ENCODE peak calls at places on chromosomes 13 and 19, in eight cellular contexts. One of them, this sample, is unnamed.

GRCh38 chr13:37418490-37418889 is 180.1 kb downstream of the POSTN start:
- DNase-seq in RWPE2: no peak
- DNase-seq in aorta: no peak
- DNase-seq in AG10803: peak
- DNase-seq in transverse colon: no peak
- DNase-seq in lower leg skin: no peak
- DNase-seq in cardiac fibroblast: peak
- DNase-seq in NT2/D1: no peak
- DNase-seq in this sample: no peak

GRCh38 chr19:34744896-34745690 is 11.1 kb downstream of the ZNF181 start:
- DNase-seq in cardiac fibroblast: no peak
- DNase-seq in RWPE2: no peak
- DNase-seq in AG10803: no peak
- DNase-seq in NT2/D1: no peak
- DNase-seq in transverse colon: no peak
- DNase-seq in aorta: no peak
- DNase-seq in lower leg skin: no peak
- DNase-seq in this sample: no peak

GRCh38 chr19:36528921-36529518 is 949 bp upstream of the ZNF260 start:
- DNase-seq in aorta: no peak
- DNase-seq in lower leg skin: no peak
- DNase-seq in transverse colon: no peak
- DNase-seq in RWPE2: no peak
- DNase-seq in NT2/D1: no peak
- DNase-seq in cardiac fibroblast: no peak
- DNase-seq in AG10803: no peak
- DNase-seq in this sample: no peak

GRCh38 chr19:38557205-38557799 is 60.5 kb downstream of the MAP4K1 start:
- DNase-seq in cardiac fibroblast: no peak
- DNase-seq in transverse colon: peak
- DNase-seq in AG10803: no peak
- DNase-seq in lower leg skin: no peak
- DNase-seq in aorta: no peak
- DNase-seq in NT2/D1: no peak
- DNase-seq in RWPE2: no peak
- DNase-seq in this sample: no peak

GRCh38 chr13:52847322-52847681 is 1.1 kb downstream of the PCDH8 start:
- DNase-seq in RWPE2: no peak
- DNase-seq in AG10803: no peak
- DNase-seq in aorta: peak
- DNase-seq in NT2/D1: no peak
- DNase-seq in lower leg skin: no peak
- DNase-seq in cardiac fibroblast: no peak
- DNase-seq in transverse colon: no peak
- DNase-seq in this sample: no peak

GRCh38 chr13:98664047-98664446 is 87.1 kb upstream of the STK24 start:
- DNase-seq in RWPE2: no peak
- DNase-seq in transverse colon: no peak
- DNase-seq in AG10803: peak
- DNase-seq in lower leg skin: peak
- DNase-seq in aorta: no peak
- DNase-seq in cardiac fibroblast: peak
- DNase-seq in NT2/D1: no peak
- DNase-seq in this sample: no peak

GRCh38 chr19:17076539-17076919 is 952 bp downstream of the MYO9B start:
- DNase-seq in cardiac fibroblast: no peak
- DNase-seq in transverse colon: peak
- DNase-seq in AG10803: peak
- DNase-seq in lower leg skin: no peak
- DNase-seq in NT2/D1: no peak
- DNase-seq in aorta: no peak
- DNase-seq in RWPE2: no peak
- DNase-seq in this sample: no peak

GRCh38 chr13:87872813-87873212 is 201.6 kb downstream of the SLITRK5 start:
- DNase-seq in NT2/D1: no peak
- DNase-seq in lower leg skin: no peak
- DNase-seq in RWPE2: no peak
- DNase-seq in cardiac fibroblast: no peak
- DNase-seq in aorta: no peak
- DNase-seq in AG10803: no peak
- DNase-seq in transverse colon: no peak
- DNase-seq in this sample: no peak

GRCh38 chr13:103187621-103188020 is 121.4 kb upstream of the SLC10A2 start:
- DNase-seq in AG10803: no peak
- DNase-seq in lower leg skin: no peak
- DNase-seq in transverse colon: no peak
- DNase-seq in NT2/D1: no peak
- DNase-seq in RWPE2: no peak
- DNase-seq in aorta: no peak
- DNase-seq in cardiac fibroblast: no peak
- DNase-seq in this sample: no peak

GRCh38 chr13:93146584-93147292 is 79.9 kb upstream of the GPC6 start:
- DNase-seq in AG10803: peak
- DNase-seq in RWPE2: no peak
- DNase-seq in aorta: no peak
- DNase-seq in cardiac fibroblast: peak
- DNase-seq in transverse colon: no peak
- DNase-seq in lower leg skin: no peak
- DNase-seq in NT2/D1: no peak
- DNase-seq in this sample: no peak

GRCh38 chr19:37936166-37936565 is 29.2 kb downstream of the SIPA1L3 start:
- DNase-seq in lower leg skin: no peak
- DNase-seq in aorta: no peak
- DNase-seq in NT2/D1: no peak
- DNase-seq in cardiac fibroblast: no peak
- DNase-seq in RWPE2: no peak
- DNase-seq in AG10803: no peak
- DNase-seq in transverse colon: peak
- DNase-seq in this sample: no peak

GRCh38 chr13:114054269-114054668 is 78.2 kb downstream of the RASA3 start:
- DNase-seq in aorta: no peak
- DNase-seq in transverse colon: no peak
- DNase-seq in RWPE2: no peak
- DNase-seq in cardiac fibroblast: no peak
- DNase-seq in lower leg skin: no peak
- DNase-seq in AG10803: no peak
- DNase-seq in NT2/D1: no peak
- DNase-seq in this sample: no peak

GRCh38 chr13:44281252-44282000 is 92.2 kb upstream of the SERP2 start:
- DNase-seq in transverse colon: no peak
- DNase-seq in RWPE2: no peak
- DNase-seq in AG10803: no peak
- DNase-seq in cardiac fibroblast: no peak
- DNase-seq in lower leg skin: peak
- DNase-seq in aorta: no peak
- DNase-seq in NT2/D1: no peak
- DNase-seq in this sample: no peak

GRCh38 chr19:47228168-47228936 is 2.6 kb downstream of the BBC3 start:
- DNase-seq in AG10803: peak
- DNase-seq in transverse colon: peak
- DNase-seq in aorta: peak
- DNase-seq in cardiac fibroblast: peak
- DNase-seq in RWPE2: no peak
- DNase-seq in NT2/D1: no peak
- DNase-seq in lower leg skin: peak
- DNase-seq in this sample: no peak

GRCh38 chr19:17090501-17091074 is 15.0 kb downstream of the MYO9B start:
- DNase-seq in transverse colon: no peak
- DNase-seq in RWPE2: no peak
- DNase-seq in aorta: no peak
- DNase-seq in lower leg skin: peak
- DNase-seq in cardiac fibroblast: peak
- DNase-seq in AG10803: peak
- DNase-seq in NT2/D1: no peak
- DNase-seq in this sample: no peak

GRCh38 chr19:42301646-42302204 is at the start of gene PRR19:
- DNase-seq in aorta: no peak
- DNase-seq in transverse colon: peak
- DNase-seq in cardiac fibroblast: no peak
- DNase-seq in RWPE2: no peak
- DNase-seq in NT2/D1: no peak
- DNase-seq in AG10803: no peak
- DNase-seq in lower leg skin: no peak
- DNase-seq in this sample: no peak

GRCh38 chr13:41827507-41828213 is 133.2 kb downstream of the VWA8 start:
- DNase-seq in aorta: no peak
- DNase-seq in RWPE2: no peak
- DNase-seq in lower leg skin: no peak
- DNase-seq in NT2/D1: no peak
- DNase-seq in cardiac fibroblast: peak
- DNase-seq in AG10803: peak
- DNase-seq in transverse colon: no peak
- DNase-seq in this sample: peak

GRCh38 chr13:94139393-94139995 is 340.0 kb downstream of the DCT start:
- DNase-seq in lower leg skin: no peak
- DNase-seq in AG10803: no peak
- DNase-seq in NT2/D1: no peak
- DNase-seq in transverse colon: no peak
- DNase-seq in RWPE2: no peak
- DNase-seq in cardiac fibroblast: no peak
- DNase-seq in aorta: no peak
- DNase-seq in this sample: no peak

GRCh38 chr13:94415484-94415883 is 64.0 kb downstream of the DCT start:
- DNase-seq in lower leg skin: no peak
- DNase-seq in transverse colon: no peak
- DNase-seq in NT2/D1: no peak
- DNase-seq in RWPE2: no peak
- DNase-seq in cardiac fibroblast: no peak
- DNase-seq in AG10803: no peak
- DNase-seq in aorta: no peak
- DNase-seq in this sample: no peak

GRCh38 chr13:20438801-20439200 is 86.9 kb downstream of the CRYL1 start:
- DNase-seq in NT2/D1: no peak
- DNase-seq in AG10803: no peak
- DNase-seq in RWPE2: no peak
- DNase-seq in transverse colon: no peak
- DNase-seq in cardiac fibroblast: no peak
- DNase-seq in lower leg skin: no peak
- DNase-seq in aorta: no peak
- DNase-seq in this sample: no peak

GRCh38 chr13:24165746-24166145 is 5.2 kb downstream of the SPATA13 start:
- DNase-seq in aorta: no peak
- DNase-seq in transverse colon: no peak
- DNase-seq in NT2/D1: no peak
- DNase-seq in RWPE2: no peak
- DNase-seq in AG10803: peak
- DNase-seq in cardiac fibroblast: peak
- DNase-seq in lower leg skin: no peak
- DNase-seq in this sample: no peak

GRCh38 chr19:35963514-35963913 is 27.3 kb downstream of the LRFN3 start:
- DNase-seq in lower leg skin: no peak
- DNase-seq in NT2/D1: peak
- DNase-seq in AG10803: peak
- DNase-seq in cardiac fibroblast: peak
- DNase-seq in RWPE2: no peak
- DNase-seq in transverse colon: no peak
- DNase-seq in aorta: no peak
- DNase-seq in this sample: no peak

GRCh38 chr13:102569488-102569887 is 27.3 kb upstream of the TPP2 start:
- DNase-seq in NT2/D1: no peak
- DNase-seq in cardiac fibroblast: peak
- DNase-seq in lower leg skin: no peak
- DNase-seq in AG10803: peak
- DNase-seq in aorta: no peak
- DNase-seq in RWPE2: no peak
- DNase-seq in transverse colon: no peak
- DNase-seq in this sample: no peak

GRCh38 chr19:8935460-8935859 is 74.7 kb downstream of the MUC16 start:
- DNase-seq in RWPE2: no peak
- DNase-seq in lower leg skin: peak
- DNase-seq in cardiac fibroblast: peak
- DNase-seq in NT2/D1: no peak
- DNase-seq in transverse colon: no peak
- DNase-seq in aorta: no peak
- DNase-seq in AG10803: no peak
- DNase-seq in this sample: no peak

GRCh38 chr13:46386996-46387851 is at the start of gene RUBCNL:
- DNase-seq in aorta: peak
- DNase-seq in transverse colon: peak
- DNase-seq in cardiac fibroblast: peak
- DNase-seq in RWPE2: peak
- DNase-seq in AG10803: peak
- DNase-seq in lower leg skin: peak
- DNase-seq in NT2/D1: no peak
- DNase-seq in this sample: no peak
- H3K4me3 ChIP-seq in aorta: peak
- H3K4me3 ChIP-seq in transverse colon: peak
- H3K4me3 ChIP-seq in cardiac fibroblast: peak
- H3K4me3 ChIP-seq in RWPE2: peak
- H3K4me3 ChIP-seq in AG10803: peak
- H3K4me3 ChIP-seq in lower leg skin: peak
- H3K4me3 ChIP-seq in NT2/D1: peak
- H3K4me3 ChIP-seq in this sample: peak

GRCh38 chr19:12769689-12770088 is 5.7 kb downstream of the HOOK2 start:
- DNase-seq in transverse colon: peak
- DNase-seq in NT2/D1: no peak
- DNase-seq in aorta: no peak
- DNase-seq in RWPE2: no peak
- DNase-seq in cardiac fibroblast: no peak
- DNase-seq in lower leg skin: no peak
- DNase-seq in AG10803: no peak
- DNase-seq in this sample: no peak
- H3K4me3 ChIP-seq in transverse colon: no peak
- H3K4me3 ChIP-seq in NT2/D1: no peak
- H3K4me3 ChIP-seq in aorta: no peak
- H3K4me3 ChIP-seq in RWPE2: no peak
- H3K4me3 ChIP-seq in cardiac fibroblast: no peak
- H3K4me3 ChIP-seq in lower leg skin: no peak
- H3K4me3 ChIP-seq in AG10803: no peak
- H3K4me3 ChIP-seq in this sample: no peak

DNA sequence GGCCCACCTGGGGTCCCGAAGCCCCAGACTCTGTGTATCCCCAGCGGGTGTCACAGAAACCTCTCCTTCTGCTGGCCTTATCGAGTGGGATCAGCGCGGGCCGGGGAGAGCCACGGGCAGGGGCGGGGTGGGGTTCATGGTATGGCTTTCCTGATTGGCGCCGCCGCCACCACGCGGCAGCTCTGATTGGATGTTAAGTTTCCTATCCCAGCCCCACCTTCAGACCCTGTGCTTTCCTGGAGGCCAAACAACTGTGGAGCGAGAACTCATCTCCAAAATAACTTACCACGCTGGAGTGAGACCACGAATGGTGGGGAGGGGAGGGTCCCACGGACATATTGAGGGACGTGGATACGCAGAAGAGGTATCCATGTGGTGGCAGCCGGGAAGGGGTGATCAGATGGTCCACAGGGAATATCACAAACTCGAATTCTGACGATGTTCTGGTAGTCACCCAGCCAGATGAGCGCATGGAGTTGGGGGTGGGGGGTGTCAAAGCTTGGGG is 1.0 kb upstream of the ICAM5 start:
- DNase-seq in lower leg skin: no peak
- DNase-seq in AG10803: no peak
- DNase-seq in transverse colon: peak
- DNase-seq in NT2/D1: no peak
- DNase-seq in RWPE2: peak
- DNase-seq in cardiac fibroblast: peak
- DNase-seq in aorta: no peak
- DNase-seq in this sample: no peak
- H3K4me3 ChIP-seq in lower leg skin: no peak
- H3K4me3 ChIP-seq in AG10803: peak
- H3K4me3 ChIP-seq in transverse colon: no peak
- H3K4me3 ChIP-seq in NT2/D1: peak
- H3K4me3 ChIP-seq in RWPE2: peak
- H3K4me3 ChIP-seq in cardiac fibroblast: peak
- H3K4me3 ChIP-seq in aorta: no peak
- H3K4me3 ChIP-seq in this sample: peak

GRCh38 chr19:53978975-53979801 is 12.2 kb upstream of the CACNG6 start:
- DNase-seq in transverse colon: no peak
- DNase-seq in AG10803: no peak
- DNase-seq in lower leg skin: no peak
- DNase-seq in RWPE2: no peak
- DNase-seq in NT2/D1: no peak
- DNase-seq in aorta: no peak
- DNase-seq in cardiac fibroblast: no peak
- DNase-seq in this sample: no peak
- H3K4me3 ChIP-seq in transverse colon: no peak
- H3K4me3 ChIP-seq in AG10803: peak
- H3K4me3 ChIP-seq in lower leg skin: no peak
- H3K4me3 ChIP-seq in RWPE2: peak
- H3K4me3 ChIP-seq in NT2/D1: peak
- H3K4me3 ChIP-seq in aorta: no peak
- H3K4me3 ChIP-seq in cardiac fibroblast: peak
- H3K4me3 ChIP-seq in this sample: no peak